ENCODE peak calls at places on chromosomes 7 and 10, in four cellular contexts. One of them, this sample, is unnamed.

GRCh38 chr7:47516985-47517590 is 64.8 kb downstream of the TNS3 start:
- DNase-seq in endothelial cell of umbilical vein: no peak
- DNase-seq in NB4: no peak
- DNase-seq in uterus: no peak
- DNase-seq in this sample: no peak

GRCh38 chr10:44183667-44184632 is 200.9 kb downstream of the CXCL12 start:
- DNase-seq in endothelial cell of umbilical vein: no peak
- DNase-seq in uterus: no peak
- DNase-seq in NB4: no peak
- DNase-seq in this sample: no peak

GRCh38 chr7:68470836-68471235 is 1127.4 kb upstream of the AUTS2 start:
- DNase-seq in NB4: no peak
- DNase-seq in uterus: no peak
- DNase-seq in endothelial cell of umbilical vein: no peak
- DNase-seq in this sample: no peak

GRCh38 chr10:61733358-61733940 is 70.7 kb downstream of the CABCOCO1 start:
- DNase-seq in uterus: peak
- DNase-seq in endothelial cell of umbilical vein: peak
- DNase-seq in NB4: peak
- DNase-seq in this sample: peak

GRCh38 chr10:133359554-133359971 is 1.7 kb upstream of the FUOM start:
- DNase-seq in uterus: no peak
- DNase-seq in NB4: no peak
- DNase-seq in endothelial cell of umbilical vein: no peak
- DNase-seq in this sample: peak

GRCh38 chr7:80719261-80719660 is 80.8 kb downstream of the CD36 start:
- DNase-seq in NB4: no peak
- DNase-seq in endothelial cell of umbilical vein: no peak
- DNase-seq in uterus: no peak
- DNase-seq in this sample: no peak

GRCh38 chr7:137840183-137840779 is 6.5 kb downstream of the DGKI start:
- DNase-seq in endothelial cell of umbilical vein: no peak
- DNase-seq in NB4: no peak
- DNase-seq in uterus: no peak
- DNase-seq in this sample: no peak

GRCh38 chr7:45246339-45246738 is 88.7 kb downstream of the RAMP3 start:
- DNase-seq in endothelial cell of umbilical vein: no peak
- DNase-seq in NB4: no peak
- DNase-seq in uterus: no peak
- DNase-seq in this sample: no peak

GRCh38 chr7:29346574-29346973 is 152.0 kb downstream of the CHN2 start:
- DNase-seq in uterus: no peak
- DNase-seq in NB4: no peak
- DNase-seq in endothelial cell of umbilical vein: no peak
- DNase-seq in this sample: no peak

GRCh38 chr10:128978211-128978610 is 488.8 kb upstream of the MGMT start:
- DNase-seq in uterus: no peak
- DNase-seq in NB4: no peak
- DNase-seq in endothelial cell of umbilical vein: no peak
- DNase-seq in this sample: no peak

GRCh38 chr7:149616898-149617297 is 119.3 kb upstream of the ZNF746 start:
- DNase-seq in uterus: no peak
- DNase-seq in NB4: no peak
- DNase-seq in endothelial cell of umbilical vein: no peak
- DNase-seq in this sample: no peak

GRCh38 chr7:57651006-57651405 is 201.0 kb downstream of the ZNF716 start:
- DNase-seq in NB4: no peak
- DNase-seq in uterus: no peak
- DNase-seq in endothelial cell of umbilical vein: no peak
- DNase-seq in this sample: no peak

GRCh38 chr10:13784067-13784466 is 197.3 kb downstream of the PRPF18 start:
- DNase-seq in NB4: peak
- DNase-seq in uterus: no peak
- DNase-seq in endothelial cell of umbilical vein: peak
- DNase-seq in this sample: no peak

GRCh38 chr7:44348300-44348699 is 22.9 kb upstream of the CAMK2B start:
- DNase-seq in uterus: no peak
- DNase-seq in endothelial cell of umbilical vein: peak
- DNase-seq in NB4: peak
- DNase-seq in this sample: peak

GRCh38 chr10:43259981-43260761 is 6.7 kb downstream of the RASGEF1A start:
- DNase-seq in NB4: peak
- DNase-seq in endothelial cell of umbilical vein: no peak
- DNase-seq in uterus: no peak
- DNase-seq in this sample: no peak

GRCh38 chr7:2729043-2729892 is 41.3 kb downstream of the AMZ1 start:
- DNase-seq in uterus: peak
- DNase-seq in NB4: no peak
- DNase-seq in endothelial cell of umbilical vein: no peak
- DNase-seq in this sample: no peak

GRCh38 chr10:102040305-102040704 is 15.7 kb downstream of the ARMH3 start:
- DNase-seq in NB4: no peak
- DNase-seq in endothelial cell of umbilical vein: peak
- DNase-seq in uterus: no peak
- DNase-seq in this sample: no peak

GRCh38 chr7:73718905-73719805 is at the start of gene STX1A:
- DNase-seq in endothelial cell of umbilical vein: peak
- DNase-seq in NB4: peak
- DNase-seq in uterus: peak
- DNase-seq in this sample: peak

GRCh38 chr7:5083291-5083690 is 37.6 kb downstream of the RBAK start:
- DNase-seq in endothelial cell of umbilical vein: no peak
- DNase-seq in uterus: no peak
- DNase-seq in NB4: no peak
- DNase-seq in this sample: no peak

GRCh38 chr10:45354261-45354660 is 19.8 kb upstream of the ALOX5 start:
- DNase-seq in endothelial cell of umbilical vein: no peak
- DNase-seq in NB4: peak
- DNase-seq in uterus: no peak
- DNase-seq in this sample: no peak

GRCh38 chr10:105797234-105797890 is 1156.3 kb downstream of the SORCS3 start:
- DNase-seq in NB4: peak
- DNase-seq in uterus: no peak
- DNase-seq in endothelial cell of umbilical vein: peak
- DNase-seq in this sample: peak

GRCh38 chr7:6409991-6410693 is 37.6 kb downstream of the DAGLB start:
- DNase-seq in NB4: peak
- DNase-seq in uterus: no peak
- DNase-seq in endothelial cell of umbilical vein: no peak
- DNase-seq in this sample: no peak

GRCh38 chr7:124459101-124460052 is 306.2 kb downstream of the GPR37 start:
- DNase-seq in endothelial cell of umbilical vein: no peak
- DNase-seq in uterus: no peak
- DNase-seq in NB4: no peak
- DNase-seq in this sample: no peak

GRCh38 chr7:81516898-81517297 is 252.9 kb downstream of the HGF start:
- DNase-seq in uterus: no peak
- DNase-seq in endothelial cell of umbilical vein: peak
- DNase-seq in NB4: no peak
- DNase-seq in this sample: no peak

GRCh38 chr10:70119623-70120022 is 13.0 kb downstream of the AIFM2 start:
- DNase-seq in NB4: no peak
- DNase-seq in uterus: no peak
- DNase-seq in endothelial cell of umbilical vein: no peak
- DNase-seq in this sample: no peak

GRCh38 chr10:70634011-70634410 is 31.5 kb upstream of the PRF1 start:
- DNase-seq in endothelial cell of umbilical vein: no peak
- DNase-seq in NB4: no peak
- DNase-seq in uterus: no peak
- DNase-seq in this sample: no peak

GRCh38 chr7:35624299-35625186 is 70.4 kb downstream of the HERPUD2 start:
- DNase-seq in uterus: no peak
- DNase-seq in NB4: peak
- DNase-seq in endothelial cell of umbilical vein: peak
- DNase-seq in this sample: peak

GRCh38 chr10:123144697-123145541 is 3.0 kb upstream of the HMX2 start:
- DNase-seq in NB4: peak
- DNase-seq in endothelial cell of umbilical vein: no peak
- DNase-seq in uterus: no peak
- DNase-seq in this sample: peak

GRCh38 chr7:76383089-76383944 is 24.5 kb upstream of the YWHAG start:
- DNase-seq in NB4: peak
- DNase-seq in uterus: no peak
- DNase-seq in endothelial cell of umbilical vein: peak
- DNase-seq in this sample: peak

DNA sequence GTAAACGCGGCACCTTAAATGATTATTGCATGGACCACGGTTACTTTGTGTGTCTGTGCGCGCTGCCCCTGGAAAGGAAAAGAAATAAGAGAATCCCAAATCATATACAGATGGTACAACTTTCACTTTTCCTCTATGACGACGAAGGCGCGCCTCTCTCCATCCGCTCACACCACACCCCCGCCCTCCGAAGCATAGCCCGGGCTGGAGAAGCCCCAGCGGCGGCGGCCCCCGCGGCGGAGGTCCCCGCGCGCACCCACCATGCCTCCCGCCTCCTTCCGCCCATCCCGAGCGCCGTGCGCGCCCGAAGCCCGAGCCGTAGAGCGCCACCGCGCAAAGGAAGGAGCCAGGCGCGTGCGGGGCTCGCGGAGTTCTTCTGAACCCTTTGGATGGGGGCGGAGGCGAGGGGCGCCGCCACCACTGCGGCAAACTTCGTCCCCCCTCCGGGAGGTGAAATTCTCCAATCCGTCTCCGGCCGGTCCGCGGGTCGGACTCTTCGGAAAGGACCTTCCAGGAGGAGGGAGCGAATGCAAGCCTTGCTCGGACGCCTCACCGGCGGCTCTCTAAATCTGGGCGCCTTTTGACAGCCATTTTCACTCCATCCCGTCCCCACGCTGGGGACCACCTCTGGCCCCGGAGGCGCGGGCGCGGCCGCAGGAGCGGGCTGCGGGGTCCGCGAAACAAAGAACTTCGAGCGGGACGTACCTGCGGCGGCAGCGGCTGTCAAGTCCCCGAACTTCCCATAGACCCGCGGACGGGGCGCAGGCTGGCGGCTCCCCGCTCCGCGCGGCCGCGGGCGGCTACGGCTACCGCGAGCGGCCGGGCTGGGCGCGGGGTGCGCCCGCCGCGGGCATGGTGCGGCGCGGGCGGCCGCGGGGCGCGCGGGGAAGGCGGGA is 495 bp downstream of the GLI3 start:
- DNase-seq in endothelial cell of umbilical vein: peak
- DNase-seq in NB4: no peak
- DNase-seq in uterus: peak
- DNase-seq in this sample: no peak
- TF ChIP-seq POLR2A in endothelial cell of umbilical vein: no peak
- TF ChIP-seq POLR2A in NB4: no peak
- TF ChIP-seq POLR2A in uterus: no peak
- TF ChIP-seq POLR2A in this sample: no peak

GRCh38 chr10:114281461-114281860 is 42.4 kb downstream of the VWA2 start:
- DNase-seq in NB4: no peak
- DNase-seq in uterus: no peak
- DNase-seq in endothelial cell of umbilical vein: no peak
- DNase-seq in this sample: no peak

GRCh38 chr10:114283535-114283934 is 44.5 kb downstream of the VWA2 start:
- DNase-seq in endothelial cell of umbilical vein: no peak
- DNase-seq in uterus: no peak
- DNase-seq in NB4: no peak
- DNase-seq in this sample: no peak

GRCh38 chr10:114283091-114283490 is 44.0 kb downstream of the VWA2 start:
- DNase-seq in uterus: no peak
- DNase-seq in endothelial cell of umbilical vein: no peak
- DNase-seq in NB4: no peak
- DNase-seq in this sample: no peak

GRCh38 chr10:114281006-114281405 is 42.0 kb downstream of the VWA2 start:
- DNase-seq in endothelial cell of umbilical vein: no peak
- DNase-seq in uterus: no peak
- DNase-seq in NB4: no peak
- DNase-seq in this sample: no peak

GRCh38 chr10:114282526-114282925 is 43.5 kb downstream of the VWA2 start:
- DNase-seq in uterus: no peak
- DNase-seq in NB4: no peak
- DNase-seq in endothelial cell of umbilical vein: no peak
- DNase-seq in this sample: no peak
- TF ChIP-seq POLR2A in uterus: no peak
- TF ChIP-seq POLR2A in NB4: no peak
- TF ChIP-seq POLR2A in endothelial cell of umbilical vein: no peak
- TF ChIP-seq POLR2A in this sample: no peak

GRCh38 chr10:87862644-87863101 is 660 bp downstream of the KLLN start:
- DNase-seq in uterus: no peak
- DNase-seq in NB4: no peak
- DNase-seq in endothelial cell of umbilical vein: no peak
- DNase-seq in this sample: no peak
- TF ChIP-seq POLR2A in uterus: no peak
- TF ChIP-seq POLR2A in NB4: no peak
- TF ChIP-seq POLR2A in endothelial cell of umbilical vein: no peak
- TF ChIP-seq POLR2A in this sample: no peak

GRCh38 chr10:31350891-31351290 is 31.9 kb downstream of the ZEB1 start:
- DNase-seq in uterus: no peak
- DNase-seq in NB4: no peak
- DNase-seq in endothelial cell of umbilical vein: no peak
- DNase-seq in this sample: no peak

GRCh38 chr10:31346953-31347352 is 27.9 kb downstream of the ZEB1 start:
- DNase-seq in endothelial cell of umbilical vein: no peak
- DNase-seq in uterus: no peak
- DNase-seq in NB4: peak
- DNase-seq in this sample: no peak

GRCh38 chr10:31345886-31346285 is 26.9 kb downstream of the ZEB1 start:
- DNase-seq in endothelial cell of umbilical vein: no peak
- DNase-seq in NB4: peak
- DNase-seq in uterus: no peak
- DNase-seq in this sample: no peak

GRCh38 chr10:31343551-31343950 is 24.5 kb downstream of the ZEB1 start:
- DNase-seq in uterus: no peak
- DNase-seq in NB4: no peak
- DNase-seq in endothelial cell of umbilical vein: no peak
- DNase-seq in this sample: no peak

GRCh38 chr10:31347705-31348104 is 28.7 kb downstream of the ZEB1 start:
- DNase-seq in endothelial cell of umbilical vein: no peak
- DNase-seq in uterus: no peak
- DNase-seq in NB4: no peak
- DNase-seq in this sample: no peak
- TF ChIP-seq POLR2A in endothelial cell of umbilical vein: no peak
- TF ChIP-seq POLR2A in uterus: no peak
- TF ChIP-seq POLR2A in NB4: no peak
- TF ChIP-seq POLR2A in this sample: no peak

DNA sequence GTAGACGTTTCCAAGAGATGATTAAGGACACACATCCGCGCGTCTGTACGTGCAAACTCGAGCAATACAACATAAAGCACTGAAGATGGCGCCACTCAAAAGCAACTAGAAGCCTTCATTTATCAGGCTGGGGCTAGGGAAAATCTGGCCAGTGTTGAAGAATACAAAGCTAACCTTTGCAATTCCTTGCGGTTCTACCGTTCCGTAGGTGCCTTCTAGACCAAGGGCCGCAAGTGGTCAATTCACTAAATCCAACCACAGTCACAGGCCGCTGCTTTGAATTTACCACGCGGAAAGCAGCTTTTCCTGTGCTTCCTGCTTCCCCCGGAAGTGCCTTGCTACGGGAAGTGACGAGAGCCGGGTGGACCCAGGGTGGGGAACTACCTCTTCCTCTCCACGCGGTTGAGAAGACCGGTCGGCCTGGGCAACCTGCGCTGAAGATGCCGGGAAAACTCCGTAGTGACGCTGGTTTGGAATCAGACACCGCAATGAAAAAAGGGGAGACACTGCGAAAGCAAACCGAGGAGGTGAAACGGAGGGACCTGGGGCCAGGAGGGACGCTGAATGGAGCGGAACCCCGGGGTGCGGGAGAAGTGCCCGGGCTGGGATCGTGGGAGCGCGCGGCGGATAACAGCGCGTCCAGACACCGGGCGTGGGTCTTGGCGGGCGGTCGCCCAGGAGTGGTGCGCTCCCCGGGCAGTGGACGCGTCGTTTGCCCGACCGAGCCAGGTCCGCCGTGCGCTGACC is at the start of gene DDX21:
- DNase-seq in uterus: peak
- DNase-seq in endothelial cell of umbilical vein: peak
- DNase-seq in NB4: peak
- DNase-seq in this sample: peak
- TF ChIP-seq POLR2A in uterus: no peak
- TF ChIP-seq POLR2A in endothelial cell of umbilical vein: peak
- TF ChIP-seq POLR2A in NB4: peak
- TF ChIP-seq POLR2A in this sample: peak